ENCODE peak calls at places on chromosomes 1 and 21, in seven cellular contexts. H, X, F, G, E, Q and C are unnamed samples.

GRCh38 chr1:150981177-150981804 is 801 bp upstream of the ANXA9 start:
- DNase-seq in H (no peak), F (no peak), G (no peak), Q (peak), X (peak), E (no peak), C (no peak)

GRCh38 chr1:162301696-162302095 is 75.0 kb downstream of the SPATA46 start:
- DNase-seq in E (no peak), F (no peak), Q (no peak), H (no peak), G (no peak), X (no peak), C (no peak)

GRCh38 chr1:112247971-112248370 is 148.0 kb upstream of the CTTNBP2NL start:
- DNase-seq in E (no peak), X (no peak), H (no peak), G (no peak), Q (no peak), F (no peak), C (peak)

GRCh38 chr1:69648486-69648885 is 80.8 kb downstream of the LRRC7 start:
- DNase-seq in E (peak), F (peak), H (peak), X (no peak), Q (no peak), G (no peak), C (no peak)

GRCh38 chr1:242425232-242425631 is 99.3 kb downstream of the PLD5 start:
- DNase-seq in F (no peak), G (peak), H (peak), X (no peak), E (peak), Q (no peak), C (no peak)

GRCh38 chr21:39117571-39117970 is 65.7 kb downstream of the PSMG1 start:
- DNase-seq in X (no peak), Q (no peak), H (no peak), G (no peak), F (no peak), E (no peak), C (no peak)

GRCh38 chr1:163163861-163164582 is 38.7 kb downstream of the RGS5 start:
- DNase-seq in E (peak), G (peak), F (peak), Q (no peak), X (no peak), H (peak), C (no peak)

GRCh38 chr1:104780470-104781078 is 1030.9 kb downstream of the AMY1C start:
- DNase-seq in F (peak), Q (no peak), H (peak), G (peak), X (no peak), E (peak), C (no peak)

GRCh38 chr21:29938968-29939858 is 583 bp downstream of the GRIK1 start:
- DNase-seq in Q (peak), F (no peak), E (peak), G (peak), X (no peak), H (no peak), C (no peak)

GRCh38 chr1:6077919-6078318 is 32.2 kb downstream of the KCNAB2 start:
- DNase-seq in Q (no peak), F (no peak), G (no peak), E (no peak), H (no peak), X (no peak), C (no peak)

GRCh38 chr1:6081901-6082300 is 36.2 kb downstream of the KCNAB2 start:
- DNase-seq in Q (no peak), X (no peak), E (no peak), F (no peak), H (no peak), G (no peak), C (no peak)

GRCh38 chr1:6082430-6082971 is 36.8 kb downstream of the KCNAB2 start:
- DNase-seq in Q (no peak), H (no peak), G (peak), E (peak), X (no peak), F (no peak), C (no peak)

GRCh38 chr1:6083385-6083784 is 37.7 kb downstream of the KCNAB2 start:
- DNase-seq in H (no peak), E (no peak), X (no peak), Q (no peak), F (no peak), G (no peak), C (no peak)

GRCh38 chr1:6080469-6080868 is 34.8 kb downstream of the KCNAB2 start:
- DNase-seq in E (no peak), Q (no peak), H (no peak), G (no peak), X (no peak), F (no peak), C (peak)
- TF ChIP-seq CTCF in E (peak), Q (no peak), H (peak), G (peak), X (no peak), F (peak), C (peak)

GRCh38 chr1:154335351-154335714 is 10.0 kb downstream of the ATP8B2 start:
- DNase-seq in X (no peak), F (no peak), Q (no peak), G (no peak), H (no peak), E (no peak), C (no peak)
- TF ChIP-seq CTCF in X (no peak), F (no peak), Q (peak), G (no peak), H (no peak), E (no peak), C (no peak)

DNA sequence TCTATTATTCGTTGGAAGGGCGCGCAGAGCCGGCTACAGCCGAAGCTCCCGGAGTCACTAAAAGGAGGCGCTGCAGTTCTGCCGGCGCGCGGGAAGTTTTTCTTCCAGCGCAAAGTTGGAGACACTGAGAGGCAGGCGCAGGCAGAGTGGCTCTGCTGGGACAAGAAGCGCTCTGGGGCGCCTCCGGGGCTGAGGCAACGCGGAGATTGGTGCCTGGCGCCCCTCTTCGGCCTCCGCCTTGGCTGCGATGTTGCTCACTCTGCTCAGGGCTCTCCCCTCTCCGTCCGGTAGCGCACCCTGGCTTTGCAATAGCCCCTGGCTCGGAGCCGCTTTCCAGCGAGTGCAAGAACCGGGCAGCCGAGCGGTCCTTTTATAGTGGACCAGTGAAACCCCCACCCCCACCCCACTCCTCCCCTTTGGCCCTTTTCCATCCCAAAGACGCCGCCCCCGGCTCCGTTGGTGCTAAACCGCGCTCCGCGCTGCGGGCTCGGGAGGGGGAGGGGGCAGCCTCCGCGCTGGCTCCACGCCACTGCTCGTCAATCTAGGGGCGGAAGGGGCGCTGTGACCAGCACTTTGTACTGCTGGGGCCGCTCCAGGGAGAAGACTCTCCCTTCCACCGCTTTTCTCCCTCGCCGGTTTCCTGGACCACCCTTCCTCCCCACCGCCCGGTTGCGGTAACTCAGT is at the start of gene ADAMTS1:
- DNase-seq in Q (peak), G (peak), X (peak), H (peak), F (peak), E (peak), C (peak)
- TF ChIP-seq CTCF in Q (no peak), G (no peak), X (no peak), H (peak), F (peak), E (no peak), C (peak)

GRCh38 chr1:197868751-197869501 is 33.5 kb upstream of the C1orf53 start:
- DNase-seq in H (peak), G (peak), X (peak), F (peak), E (peak), Q (no peak), C (no peak)
- TF ChIP-seq CTCF in H (peak), G (peak), X (peak), F (peak), E (peak), Q (peak), C (peak)

GRCh38 chr21:14403681-14404318 is 20.9 kb upstream of the HSPA13 start:
- DNase-seq in H (peak), F (peak), Q (no peak), E (peak), G (peak), X (no peak), C (no peak)
- TF ChIP-seq CTCF in H (peak), F (peak), Q (peak), E (peak), G (peak), X (peak), C (peak)

GRCh38 chr1:182444497-182444896 is 5.4 kb upstream of the RGSL1 start:
- DNase-seq in X (no peak), E (no peak), H (no peak), Q (no peak), G (no peak), F (no peak), C (no peak)
- TF ChIP-seq CTCF in X (no peak), E (peak), H (no peak), Q (no peak), G (peak), F (no peak), C (no peak)

GRCh38 chr1:56502700-56503245 is 76.6 kb downstream of the PLPP3 start:
- DNase-seq in F (peak), Q (no peak), H (peak), E (peak), G (peak), X (no peak), C (no peak)
- TF ChIP-seq CTCF in F (no peak), Q (no peak), H (no peak), E (no peak), G (no peak), X (no peak), C (no peak)

GRCh38 chr1:46927249-46927835 is 13.9 kb downstream of the CYP4A11 start:
- DNase-seq in X (no peak), G (no peak), H (no peak), Q (no peak), F (no peak), E (no peak), C (no peak)
- TF ChIP-seq CTCF in X (no peak), G (no peak), H (no peak), Q (no peak), F (no peak), E (no peak), C (no peak)

GRCh38 chr1:115463347-115463746 is 125.3 kb upstream of the NGF start:
- DNase-seq in F (no peak), G (no peak), H (no peak), E (no peak), X (no peak), Q (no peak), C (no peak)

GRCh38 chr1:115467196-115467595 is 129.1 kb upstream of the NGF start:
- DNase-seq in E (no peak), X (no peak), G (no peak), F (no peak), Q (no peak), H (no peak), C (no peak)

GRCh38 chr1:115465802-115466363 is 127.8 kb upstream of the NGF start:
- DNase-seq in F (no peak), Q (no peak), G (no peak), X (no peak), E (no peak), H (no peak), C (no peak)

GRCh38 chr1:115467790-115468189 is 129.7 kb upstream of the NGF start:
- DNase-seq in F (no peak), E (no peak), G (no peak), H (no peak), Q (no peak), X (peak), C (no peak)

DNA sequence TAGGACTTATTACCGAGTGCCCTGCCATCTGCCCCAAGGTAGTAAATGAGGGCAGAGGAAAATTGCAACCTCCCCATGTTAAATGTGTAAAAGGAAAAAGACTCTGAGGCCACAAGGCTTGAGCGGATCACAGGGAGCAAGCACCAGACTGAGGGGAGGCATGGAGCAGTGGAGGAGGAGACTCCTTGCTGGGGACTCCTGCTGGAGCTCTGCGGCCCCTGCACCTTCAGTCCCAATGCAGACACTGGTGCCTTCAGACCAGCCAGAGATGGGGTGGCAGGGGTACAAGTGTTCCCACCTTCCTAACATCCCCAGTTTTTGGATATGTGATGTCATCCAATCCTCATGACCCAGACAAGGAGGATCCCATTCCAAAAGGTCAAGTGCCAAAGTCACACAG is 128.4 kb upstream of the NGF start:
- DNase-seq in X (no peak), E (no peak), F (no peak), G (no peak), Q (no peak), H (no peak), C (no peak)
- TF ChIP-seq CTCF in X (no peak), E (peak), F (peak), G (peak), Q (no peak), H (peak), C (no peak)